ENCODE peak calls at places on chromosome 6, in seven cellular contexts. T is ovary, O is Peyer's patch, P is tibial artery, D is H1, H is upper lobe of left lung, N is transverse colon. L is an unnamed sample.
A peak's percentile ranks its signal among the peaks of the same experiment; 100 is the strongest.

GRCh38 chr6:72620866-72621242 is 1.0 kb upstream of the KCNQ5 start:
- DNase-seq in T (no peak), O (peak; percentile 22), P (no peak), D (no peak), H (peak; percentile 63), N (no peak), L (no peak)

GRCh38 chr6:139370047-139370706 is 4.3 kb downstream of the CITED2 start:
- DNase-seq in T (no peak), O (no peak), P (no peak), D (no peak), H (no peak), N (peak; percentile 17), L (no peak)

GRCh38 chr6:38080349-38080748 is 260.8 kb downstream of the ZFAND3 start:
- DNase-seq in T (no peak), O (no peak), P (no peak), D (no peak), H (no peak), N (no peak), L (no peak)

GRCh38 chr6:159762681-159763293 is 942 bp downstream of the ACAT2 start:
- DNase-seq in T (no peak), O (peak; percentile 28), P (no peak), D (no peak), H (no peak), N (peak; percentile 36), L (peak; percentile 19)

GRCh38 chr6:36978687-36979086 is 7.3 kb downstream of the MTCH1 start:
- DNase-seq in T (no peak), O (no peak), P (no peak), D (no peak), H (no peak), N (no peak), L (no peak)

GRCh38 chr6:111842271-111842822 is 30.9 kb downstream of the FYN start:
- DNase-seq in T (no peak), O (no peak), P (no peak), D (no peak), H (no peak), N (no peak), L (no peak)

GRCh38 chr6:19530188-19530587 is 307.0 kb upstream of the ID4 start:
- DNase-seq in T (no peak), O (no peak), P (no peak), D (no peak), H (no peak), N (no peak), L (no peak)

GRCh38 chr6:166058064-166058739 is 109.4 kb downstream of the TBXT start:
- DNase-seq in T (peak; percentile 83), O (no peak), P (no peak), D (no peak), H (no peak), N (no peak), L (no peak)

GRCh38 chr6:93454533-93454932 is 35.2 kb upstream of the EPHA7 start:
- DNase-seq in T (no peak), O (no peak), P (no peak), D (peak; percentile 17), H (no peak), N (no peak), L (no peak)

GRCh38 chr6:67666177-67666964 is 968.7 kb upstream of the ADGRB3 start:
- DNase-seq in T (no peak), O (no peak), P (no peak), D (no peak), H (no peak), N (no peak), L (no peak)

GRCh38 chr6:18148304-18149025 is 6.4 kb downstream of the TPMT start:
- DNase-seq in T (no peak), O (no peak), P (no peak), D (no peak), H (no peak), N (peak; percentile 58), L (no peak)

GRCh38 chr6:35736293-35736894 is 438 bp upstream of the ARMC12 start:
- DNase-seq in T (peak; percentile 84), O (peak; percentile 87), P (peak; percentile 74), D (no peak), H (no peak), N (peak; percentile 89), L (peak; percentile 77)

GRCh38 chr6:153231048-153231635 is 100.1 kb upstream of the RGS17 start:
- DNase-seq in T (no peak), O (no peak), P (no peak), D (peak; percentile 58), H (no peak), N (peak; percentile 40), L (peak; percentile 31)

GRCh38 chr6:82570083-82570482 is 206.5 kb downstream of the TPBG start:
- DNase-seq in T (no peak), O (no peak), P (no peak), D (no peak), H (no peak), N (no peak), L (no peak)

GRCh38 chr6:122753688-122754056 is 25.8 kb upstream of the FABP7 start:
- DNase-seq in T (no peak), O (no peak), P (no peak), D (no peak), H (no peak), N (no peak), L (no peak)

GRCh38 chr6:11050735-11051134 is 6.6 kb upstream of the ELOVL2 start:
- DNase-seq in T (no peak), O (no peak), P (no peak), D (no peak), H (no peak), N (no peak), L (no peak)

GRCh38 chr6:166194885-166195860 is 27.5 kb upstream of the TBXT start:
- DNase-seq in T (no peak), O (no peak), P (no peak), D (no peak), H (no peak), N (no peak), L (no peak)

GRCh38 chr6:24568687-24569086 is 73.9 kb downstream of the ALDH5A1 start:
- DNase-seq in T (no peak), O (no peak), P (no peak), D (no peak), H (no peak), N (no peak), L (no peak)

GRCh38 chr6:123838612-123839279 is 35.1 kb downstream of the NKAIN2 start:
- DNase-seq in T (no peak), O (no peak), P (no peak), D (no peak), H (no peak), N (no peak), L (no peak)

GRCh38 chr6:21190701-21191588 is 402.6 kb upstream of the SOX4 start:
- DNase-seq in T (no peak), O (no peak), P (no peak), D (no peak), H (no peak), N (no peak), L (no peak)

DNA sequence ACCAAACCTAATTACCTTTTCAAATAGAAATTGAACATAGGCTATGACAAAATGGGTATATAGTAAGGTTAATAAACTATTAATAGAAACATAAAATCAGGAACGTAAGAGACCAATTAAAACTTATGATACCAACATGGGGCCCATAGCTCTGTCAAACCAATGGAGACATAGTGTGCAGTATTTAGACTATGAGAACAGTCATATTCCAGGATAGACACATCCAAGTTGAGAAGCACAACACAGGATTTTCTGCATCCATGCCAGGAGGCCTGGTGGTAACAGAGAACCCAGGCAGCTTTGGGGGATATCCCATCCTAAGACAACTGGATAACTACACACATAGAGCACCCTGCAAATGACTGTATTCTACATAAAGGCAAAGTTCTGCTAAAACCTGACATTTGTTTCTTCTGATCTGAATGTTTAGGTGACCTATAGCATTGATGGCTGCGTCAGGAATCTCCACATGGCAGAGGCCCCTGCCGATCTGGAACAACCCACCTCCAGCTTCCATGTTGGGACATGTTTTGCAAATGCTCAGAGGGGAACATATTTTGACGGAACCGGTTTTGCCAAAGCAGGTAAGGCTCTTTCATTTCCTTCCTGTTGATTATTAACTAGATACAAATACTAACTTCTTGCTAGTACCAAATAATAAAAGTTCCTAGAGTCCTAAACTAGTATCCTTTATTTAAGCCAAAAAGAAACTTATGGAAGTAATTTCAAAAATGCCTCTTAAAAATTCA is 202.7 kb downstream of the ARHGAP18 start:
- DNase-seq in T (no peak), O (no peak), P (no peak), D (no peak), H (no peak), N (no peak), L (no peak)
- H3K27ac ChIP-seq in T (no peak overlapping the region), O (no peak overlapping the region), P (no peak overlapping the region), D (no peak overlapping the region), H (no peak overlapping the region), N (no peak overlapping the region), L (no peak overlapping the region)

GRCh38 chr6:168608113-168608400 is 167.1 kb downstream of the SMOC2 start:
- DNase-seq in T (no peak), O (no peak), P (no peak), D (no peak), H (no peak), N (no peak), L (no peak)
- H3K4me3 ChIP-seq in T (no peak overlapping the region), O (no peak overlapping the region), P (no peak overlapping the region), D (no peak overlapping the region), H (no peak overlapping the region), N (no peak overlapping the region), L (no peak overlapping the region)

GRCh38 chr6:9540126-9540525 is 874.7 kb downstream of the TFAP2A start:
- DNase-seq in T (no peak), O (no peak), P (no peak), D (no peak), H (no peak), N (no peak), L (no peak)

GRCh38 chr6:9543649-9544048 is 871.2 kb downstream of the TFAP2A start:
- DNase-seq in T (no peak), O (no peak), P (no peak), D (no peak), H (no peak), N (no peak), L (no peak)

GRCh38 chr6:9537381-9537780 is 877.5 kb downstream of the TFAP2A start:
- DNase-seq in T (no peak), O (no peak), P (no peak), D (no peak), H (no peak), N (no peak), L (no peak)

GRCh38 chr6:9539231-9539755 is 875.6 kb downstream of the TFAP2A start:
- DNase-seq in T (no peak), O (no peak), P (no peak), D (no peak), H (no peak), N (no peak), L (no peak)

DNA sequence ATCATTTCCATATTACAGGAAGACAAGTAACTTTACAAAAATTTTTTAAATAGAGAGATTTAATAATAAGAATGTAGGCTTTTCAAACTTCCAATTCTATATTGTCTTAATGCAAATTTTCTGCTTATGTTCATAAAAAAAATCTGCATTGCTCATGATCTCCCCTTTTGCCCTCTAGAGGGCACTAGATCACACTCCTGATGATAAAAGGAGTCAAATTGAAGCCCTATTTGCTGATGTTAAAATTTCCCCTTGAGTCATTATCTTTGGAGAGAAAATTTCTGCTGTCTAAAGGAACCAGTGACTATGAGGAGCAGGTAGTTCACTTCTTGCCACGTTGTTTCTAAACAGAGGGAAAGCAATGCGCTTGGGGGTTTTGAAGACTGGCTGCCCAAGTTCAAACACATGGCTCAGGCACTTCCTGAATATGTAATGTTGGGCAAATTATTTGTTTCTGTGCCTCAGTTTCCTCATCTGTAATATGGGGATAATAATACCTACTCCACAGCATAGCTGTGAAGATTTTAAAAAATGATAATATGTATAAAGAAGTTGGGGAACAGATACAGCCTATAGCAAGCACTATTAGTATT is 874.2 kb downstream of the TFAP2A start:
- DNase-seq in T (no peak), O (no peak), P (no peak), D (no peak), H (no peak), N (no peak), L (no peak)
- TF ChIP-seq CTCF in T (no peak), O (no peak), P (no peak), D (peak; percentile 40), H (peak; percentile 10), N (peak; percentile 52), L (peak; percentile 50)

GRCh38 chr6:106373502-106374239 is 13.2 kb downstream of the CRYBG1 start:
- DNase-seq in T (no peak), O (no peak), P (no peak), D (no peak), H (no peak), N (no peak), L (no peak)
- H3K27ac ChIP-seq in T (no peak overlapping the region), O (no peak overlapping the region), P (no peak overlapping the region), D (no peak overlapping the region), H (no peak overlapping the region), N (no peak overlapping the region), L (no peak overlapping the region)